ENCODE peak calls at places on chromosome 9, in four cellular contexts. W is heart left ventricle, U is tibial artery, M is brain microvascular endothelial cell. R is an unnamed sample. For H3K36me3, the result is how much of the 10 kb centered on the place peaks cover.

GRCh38 chr9:18638448-18639249 is 164.7 kb downstream of the ADAMTSL1 start:
- DNase-seq in U (no peak), W (no peak), M (no peak), R (no peak)

GRCh38 chr9:134290603-134291451 is 35.4 kb upstream of the RXRA start:
- DNase-seq in M (no peak), U (no peak), W (no peak), R (no peak)

GRCh38 chr9:126489604-126490593 is 123.8 kb upstream of the LMX1B start:
- DNase-seq in U (no peak), M (no peak), W (no peak), R (no peak)

GRCh38 chr9:85142461-85143401 is 473.2 kb downstream of the NTRK2 start:
- DNase-seq in U (peak), M (no peak), W (peak), R (no peak)

GRCh38 chr9:69899491-69899890 is 78.9 kb downstream of the CFAP95 start:
- DNase-seq in M (no peak), W (no peak), U (no peak), R (no peak)

GRCh38 chr9:130360672-130361071 is 84.1 kb upstream of the ASS1 start:
- DNase-seq in W (no peak), M (no peak), U (no peak), R (no peak)

GRCh38 chr9:33354651-33355211 is 47.6 kb downstream of the AQP7 start:
- DNase-seq in W (no peak), U (no peak), M (peak), R (no peak)

GRCh38 chr9:112355305-112355953 is 22.0 kb upstream of the PTBP3 start:
- DNase-seq in U (no peak), M (no peak), W (no peak), R (peak)

GRCh38 chr9:132670816-132671371 is 630 bp downstream of the GTF3C4 start:
- DNase-seq in M (peak), U (peak), W (no peak), R (peak)

GRCh38 chr9:113632776-113633590 is 169.5 kb downstream of the RGS3 start:
- DNase-seq in U (no peak), M (peak), W (no peak), R (no peak)

GRCh38 chr9:136588663-136589464 is 43.0 kb upstream of the NOTCH1 start:
- DNase-seq in U (no peak), M (no peak), W (peak), R (no peak)

GRCh38 chr9:120066315-120066714 is 513.7 kb downstream of the CDK5RAP2 start:
- DNase-seq in M (no peak), W (no peak), U (no peak), R (no peak)

GRCh38 chr9:88534456-88535225 is at the start of gene NXNL2:
- DNase-seq in W (peak), U (peak), M (peak), R (peak)

GRCh38 chr9:19799784-19800183 is 10.9 kb upstream of the SLC24A2 start:
- DNase-seq in M (no peak), W (no peak), U (no peak), R (no peak)

GRCh38 chr9:135990468-135991429 is 29.6 kb upstream of the UBAC1 start:
- DNase-seq in U (no peak), W (no peak), M (no peak), R (peak)

GRCh38 chr9:99594056-99594780 is 227.5 kb upstream of the NR4A3 start:
- DNase-seq in U (no peak), W (no peak), M (no peak), R (no peak)

GRCh38 chr9:89793551-89793950 is 188.7 kb downstream of the GADD45G start:
- DNase-seq in W (no peak), M (no peak), U (peak), R (no peak)

GRCh38 chr9:87197349-87198130 is 250.2 kb upstream of the GAS1 start:
- DNase-seq in U (no peak), M (no peak), W (no peak), R (no peak)

GRCh38 chr9:132239999-132240859 is 78.4 kb downstream of the NTNG2 start:
- DNase-seq in U (peak), M (no peak), W (peak), R (no peak)

GRCh38 chr9:38257626-38258215 is 134.8 kb upstream of the ALDH1B1 start:
- DNase-seq in U (no peak), M (no peak), W (no peak), R (no peak)

GRCh38 chr9:131461166-131461565 is 41.6 kb upstream of the POMT1 start:
- DNase-seq in M (no peak), W (no peak), U (no peak), R (no peak)

GRCh38 chr9:336039-336438 is 121.4 kb downstream of the DOCK8 start:
- DNase-seq in U (no peak), M (no peak), W (no peak), R (no peak)

GRCh38 chr9:106066937-106067545 is 372.7 kb downstream of the TMEM38B start:
- DNase-seq in W (no peak), U (no peak), M (no peak), R (no peak)

GRCh38 chr9:110156416-110156815 is 51.5 kb downstream of the C9orf152 start:
- DNase-seq in M (no peak), W (no peak), U (no peak), R (no peak)

GRCh38 chr9:85741112-85741874 is 461 bp downstream of the AGTPBP1 start:
- DNase-seq in W (peak), U (peak), M (no peak), R (no peak)

GRCh38 chr9:110114888-110115259 is 93.1 kb downstream of the C9orf152 start:
- DNase-seq in W (peak), U (no peak), M (no peak), R (no peak)

GRCh38 chr9:32866292-32866691 is 83.0 kb downstream of the TMEM215 start:
- DNase-seq in U (no peak), M (no peak), W (peak), R (no peak)

GRCh38 chr9:70411141-70411929 is 3.1 kb downstream of the KLF9 start:
- DNase-seq in M (peak), U (peak), W (peak), R (no peak)

GRCh38 chr9:70470050-70471015 is 55.9 kb upstream of the KLF9 start:
- DNase-seq in W (peak), U (peak), M (no peak), R (no peak)

GRCh38 chr9:71962328-71962727 is 50.9 kb downstream of the C9orf85 start:
- DNase-seq in U (no peak), W (no peak), M (no peak), R (no peak)

GRCh38 chr9:37337301-37337905 is 85.1 kb upstream of the GRHPR start:
- DNase-seq in U (no peak), W (no peak), M (no peak), R (no peak)

GRCh38 chr9:24961787-24962186 is 416.1 kb upstream of the IZUMO3 start:
- DNase-seq in M (no peak), U (no peak), W (no peak), R (no peak)

GRCh38 chr9:133935328-133936040 is 56.6 kb downstream of the VAV2 start:
- DNase-seq in U (no peak), M (peak), W (peak), R (no peak)

GRCh38 chr9:85941966-85942912 is 1.3 kb downstream of the NAA35 start:
- DNase-seq in M (no peak), W (no peak), U (no peak), R (no peak)

GRCh38 chr9:19198406-19198805 is 32.1 kb upstream of the DENND4C start:
- DNase-seq in M (no peak), W (no peak), U (no peak), R (no peak)

GRCh38 chr9:34620061-34620994 is at the start of gene DCTN3:
- DNase-seq in U (peak), W (peak), M (peak), R (peak)

GRCh38 chr9:34624475-34624984 is 4.2 kb upstream of the DCTN3 start:
- DNase-seq in M (no peak), U (no peak), W (no peak), R (no peak)

GRCh38 chr9:34627716-34628655 is 880 bp downstream of the ARID3C start:
- DNase-seq in W (no peak), M (no peak), U (no peak), R (no peak)

GRCh38 chr9:34625087-34625486 is 3.8 kb downstream of the ARID3C start:
- DNase-seq in M (no peak), W (no peak), U (no peak), R (no peak)

DNA sequence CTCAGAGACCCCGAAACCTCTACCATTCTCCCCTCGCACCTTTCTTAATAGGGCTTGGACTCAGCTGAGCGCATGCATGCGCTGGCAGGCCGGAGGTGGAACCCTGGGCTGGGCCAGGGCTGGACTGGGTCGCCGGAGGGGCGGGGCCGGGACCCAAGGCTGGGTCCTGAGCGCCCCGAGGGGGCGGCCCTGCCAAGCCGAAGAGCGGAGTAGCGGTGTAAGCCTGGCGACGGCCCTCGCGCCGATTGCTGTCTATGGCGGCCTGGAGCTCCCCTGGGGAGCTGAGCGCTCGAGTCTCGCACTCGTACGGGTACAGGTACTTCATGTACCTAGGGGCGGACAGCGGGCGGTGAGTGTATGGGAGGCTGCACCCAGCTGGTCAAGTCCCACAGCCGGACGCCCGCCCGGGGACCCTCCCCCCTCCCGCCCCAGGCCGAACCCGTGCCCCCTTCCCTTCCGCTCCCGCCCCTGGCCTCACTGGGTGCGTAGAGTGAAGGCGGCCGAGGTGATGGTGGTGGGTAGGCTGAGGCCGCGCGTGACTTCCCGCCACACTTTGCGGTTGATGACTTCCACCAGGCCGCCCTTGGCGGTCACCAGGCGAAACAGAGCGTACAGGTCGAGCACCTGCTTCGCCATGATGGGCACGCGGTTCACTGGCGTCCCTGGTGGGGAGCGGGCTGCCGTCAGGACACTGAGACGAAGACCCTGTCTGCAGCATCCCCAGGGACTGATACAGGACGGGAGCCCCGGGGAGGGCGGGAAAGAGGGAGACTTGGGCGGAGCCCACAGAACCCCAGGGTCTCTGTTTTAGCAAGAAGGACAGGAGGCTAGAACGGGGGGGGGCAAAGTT is 3.3 kb upstream of the DCTN3 start:
- DNase-seq in M (no peak), U (no peak), W (no peak), R (no peak)
- H3K4me3 ChIP-seq in M (no peak), U (no peak), W (no peak), R (no peak)

DNA sequence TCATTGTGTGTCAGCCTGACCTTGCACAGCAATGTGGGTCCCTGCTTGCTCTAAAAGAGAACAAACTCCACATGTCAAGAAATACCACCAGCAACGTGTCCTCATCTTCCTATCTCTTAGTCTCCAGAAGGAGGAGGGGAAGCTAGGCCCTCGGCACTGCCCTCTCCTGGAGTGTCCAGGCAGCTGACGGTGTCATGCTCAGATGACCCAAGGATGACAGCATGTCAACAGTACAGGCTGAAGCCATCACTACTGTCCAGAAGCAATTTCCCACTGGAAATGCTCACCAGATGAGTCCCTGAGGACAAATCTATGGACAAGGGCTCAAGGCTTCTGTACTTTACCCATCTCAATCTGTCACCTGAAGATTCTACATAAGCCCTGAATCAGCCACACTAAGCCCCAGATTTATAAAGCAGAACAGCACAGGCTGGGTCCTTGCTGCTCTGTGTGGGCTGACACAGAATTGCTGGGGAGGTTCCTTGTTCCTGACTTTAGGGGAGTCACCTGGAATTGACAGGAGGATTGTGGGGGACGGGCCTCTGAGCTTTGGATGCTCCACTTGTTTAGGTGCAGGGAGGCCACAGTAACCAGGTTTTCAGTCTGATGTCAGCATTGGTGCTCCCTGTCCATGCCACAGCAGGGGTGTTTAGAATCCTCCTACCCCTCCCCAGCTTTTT is 210.2 kb downstream of the DAB2IP start:
- DNase-seq in W (peak), U (no peak), M (peak), R (no peak)
- TF ChIP-seq CTCF in W (peak), U (peak), M (peak), R (peak)

GRCh38 chr9:21450733-21451394 is 10.6 kb downstream of the IFNA1 start:
- DNase-seq in M (no peak), U (no peak), W (no peak), R (no peak)
- H3K36me3 ChIP-seq in M (under half), U (under half), W (under half), R (under half)

GRCh38 chr9:92614763-92615441 is 55.0 kb downstream of the IPPK start:
- DNase-seq in M (no peak), W (no peak), U (peak), R (no peak)
- H3K4me3 ChIP-seq in M (no peak), W (no peak), U (no peak), R (no peak)

DNA sequence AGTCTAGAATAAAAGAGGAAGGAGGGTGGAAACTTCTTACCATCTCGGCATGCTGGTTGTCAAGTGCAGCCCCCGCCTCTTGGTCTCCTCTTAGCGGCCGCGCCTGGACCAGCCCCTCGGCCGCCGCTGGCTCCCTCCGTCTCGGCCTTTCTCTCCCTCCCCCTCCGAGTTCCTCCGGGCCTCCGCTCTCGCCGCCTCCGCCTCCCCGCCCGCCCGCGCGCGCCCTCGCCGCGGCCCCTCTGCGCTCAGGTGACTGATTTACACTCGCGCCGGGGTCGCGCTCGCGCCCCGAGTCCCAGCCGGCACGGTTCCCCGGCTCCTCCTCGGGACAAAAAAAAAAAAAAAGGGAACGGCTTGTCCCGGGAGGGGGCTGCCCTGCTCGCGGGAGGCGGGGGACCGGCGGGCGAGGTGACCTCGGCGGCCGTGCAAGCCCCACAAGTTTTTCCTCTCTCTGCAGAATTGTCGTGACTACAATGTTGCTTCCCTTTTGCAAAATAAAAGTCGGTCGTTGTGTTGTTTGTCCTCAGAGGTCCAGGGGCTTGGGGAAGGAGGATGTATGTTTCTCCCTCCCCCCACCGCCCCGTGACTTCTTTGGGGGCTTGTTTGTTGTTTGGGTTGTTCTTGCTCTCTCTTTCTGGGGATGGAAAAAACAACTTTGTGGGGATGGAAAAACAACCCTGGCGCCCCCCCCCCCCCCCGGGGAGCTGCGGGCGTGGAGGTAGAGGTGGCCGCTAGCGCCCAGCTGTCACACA is at the start of gene BNC2:
- DNase-seq in M (peak), U (peak), W (peak), R (peak)
- TF ChIP-seq CTCF in M (peak), U (no peak), W (no peak), R (no peak)

GRCh38 chr9:92712767-92713166 is 42.8 kb upstream of the IPPK start:
- DNase-seq in U (no peak), W (no peak), M (no peak), R (no peak)

GRCh38 chr9:92710368-92710767 is 40.4 kb upstream of the IPPK start:
- DNase-seq in W (no peak), U (no peak), M (no peak), R (no peak)

GRCh38 chr9:92711844-92712243 is 41.9 kb upstream of the IPPK start:
- DNase-seq in U (no peak), M (no peak), W (no peak), R (no peak)

GRCh38 chr9:92709954-92710353 is 40.0 kb upstream of the IPPK start:
- DNase-seq in M (no peak), W (no peak), U (no peak), R (no peak)

DNA sequence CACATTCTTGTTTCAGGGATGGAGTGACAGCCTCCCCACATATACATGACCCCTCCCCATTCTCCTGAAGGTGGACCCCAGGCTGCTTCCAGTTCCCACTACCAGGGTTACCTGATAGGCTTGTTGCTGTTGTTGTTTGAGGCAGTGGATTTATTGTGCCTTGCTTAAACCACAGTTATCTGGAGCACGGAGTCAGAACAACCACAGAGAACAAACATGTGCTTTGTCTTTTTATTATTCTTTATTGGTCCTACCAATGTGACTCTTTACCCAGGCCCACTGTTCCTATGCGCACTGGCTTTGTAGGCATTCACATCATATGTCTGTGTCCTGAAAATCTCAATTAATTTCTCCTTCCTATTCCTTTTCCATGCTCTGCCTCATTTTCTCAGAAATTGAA is 41.2 kb upstream of the IPPK start:
- DNase-seq in U (no peak), M (no peak), W (no peak), R (no peak)
- H3K36me3 ChIP-seq in U (half or more), M (under half), W (half or more), R (under half)

R was measured in GM06990.